ENCODE peak calls at places on chromosomes 2 and 18, in nine cellular contexts. Z, M, B, A, T, C, J, I and G are unnamed samples.
A peak's percentile ranks its signal among the peaks of the same experiment; 100 is the strongest.

GRCh38 chr2:239249781-239250180 is 151.0 kb downstream of the HDAC4 start:
- DNase-seq in Z (peak; percentile 83), M (peak; percentile 83), B (no peak), A (peak; percentile 71), T (peak; percentile 73), C (no peak), J (no peak), I (no peak), G (peak; percentile 89)

GRCh38 chr2:196166876-196167275 is 4.5 kb downstream of the STK17B start:
- DNase-seq in Z (peak; percentile 75), M (peak; percentile 37), B (peak; percentile 23), A (no peak), T (no peak), C (no peak), J (no peak), I (no peak), G (no peak)

GRCh38 chr2:109459485-109459884 is 154.3 kb downstream of the SEPTIN10 start:
- DNase-seq in Z (no peak), M (no peak), B (no peak), A (no peak), T (no peak), C (no peak), J (no peak), I (no peak), G (no peak)

GRCh38 chr2:234564719-234565118 is 67.8 kb upstream of the ARL4C start:
- DNase-seq in Z (peak; percentile 22), M (peak; percentile 56), B (peak; percentile 10), A (no peak), T (no peak), C (no peak), J (no peak), I (no peak), G (no peak)

GRCh38 chr2:53353372-53354111 is 414.1 kb upstream of the CHAC2 start:
- DNase-seq in Z (no peak), M (no peak), B (no peak), A (no peak), T (no peak), C (no peak), J (no peak), I (no peak), G (peak; percentile 49)

GRCh38 chr2:3628800-3629199 is 29.2 kb upstream of the ALLC start:
- DNase-seq in Z (no peak), M (no peak), B (no peak), A (peak; percentile 35), T (no peak), C (no peak), J (no peak), I (no peak), G (no peak)

GRCh38 chr2:1736045-1736444 is 8.3 kb downstream of the PXDN start:
- DNase-seq in Z (no peak), M (no peak), B (no peak), A (no peak), T (no peak), C (no peak), J (no peak), I (no peak), G (no peak)

GRCh38 chr2:27428978-27429541 is 629 bp downstream of the NRBP1 start:
- DNase-seq in Z (peak; percentile 90), M (peak; percentile 89), B (peak; percentile 45), A (peak; percentile 84), T (peak; percentile 92), C (peak; percentile 94), J (peak; percentile 84), I (peak; percentile 44), G (peak; percentile 58)

GRCh38 chr2:65020943-65021528 is 31.8 kb downstream of the SLC1A4 start:
- DNase-seq in Z (no peak), M (no peak), B (no peak), A (no peak), T (no peak), C (no peak), J (no peak), I (no peak), G (no peak)

GRCh38 chr2:153416071-153416470 is 62.5 kb downstream of the RPRM start:
- DNase-seq in Z (no peak), M (no peak), B (no peak), A (no peak), T (no peak), C (no peak), J (no peak), I (no peak), G (no peak)

GRCh38 chr2:241855888-241856422 is 2.7 kb downstream of the PDCD1 start:
- DNase-seq in Z (no peak), M (no peak), B (no peak), A (no peak), T (peak; percentile 42), C (no peak), J (no peak), I (no peak), G (no peak)

GRCh38 chr18:57698571-57699276 is 77.1 kb upstream of the NARS1 start:
- DNase-seq in Z (no peak), M (peak; percentile 56), B (peak; percentile 15), A (no peak), T (no peak), C (no peak), J (no peak), I (no peak), G (no peak)

GRCh38 chr2:204533629-204534370 is 11.5 kb upstream of the PARD3B start:
- DNase-seq in Z (peak; percentile 21), M (peak; percentile 41), B (no peak), A (no peak), T (no peak), C (no peak), J (no peak), I (no peak), G (no peak)